ENCODE peak calls at places on chromosomes 2 and 18, in four cellular contexts. One of them, this sample, is unnamed.

GRCh38 chr2:236712304-236712703 is 142.7 kb downstream of the ACKR3 start:
- DNase-seq in heart left ventricle: no peak
- DNase-seq in uterus: no peak
- DNase-seq in OCI-LY7: no peak
- DNase-seq in this sample: no peak

GRCh38 chr2:153477641-153478288 is 797 bp downstream of the RPRM start:
- DNase-seq in heart left ventricle: no peak
- DNase-seq in uterus: no peak
- DNase-seq in OCI-LY7: no peak
- DNase-seq in this sample: no peak

GRCh38 chr2:131040661-131041401 is 52.4 kb downstream of the FAM168B start:
- DNase-seq in heart left ventricle: no peak
- DNase-seq in uterus: no peak
- DNase-seq in OCI-LY7: no peak
- DNase-seq in this sample: no peak

GRCh38 chr18:74582642-74583041 is 15.0 kb upstream of the ZNF407 start:
- DNase-seq in heart left ventricle: no peak
- DNase-seq in uterus: no peak
- DNase-seq in OCI-LY7: no peak
- DNase-seq in this sample: no peak

GRCh38 chr2:181971032-181971431 is 14.6 kb upstream of the PPP1R1C start:
- DNase-seq in heart left ventricle: no peak
- DNase-seq in uterus: no peak
- DNase-seq in OCI-LY7: no peak
- DNase-seq in this sample: no peak

GRCh38 chr2:74379851-74380789 is at the start of gene DCTN1:
- DNase-seq in heart left ventricle: no peak
- DNase-seq in uterus: peak; percentile 48
- DNase-seq in OCI-LY7: peak; percentile 34
- DNase-seq in this sample: peak; percentile 54

GRCh38 chr2:200788129-200788718 is 23.5 kb upstream of the BZW1 start:
- DNase-seq in heart left ventricle: no peak
- DNase-seq in uterus: no peak
- DNase-seq in OCI-LY7: no peak
- DNase-seq in this sample: no peak

GRCh38 chr2:194730266-194730665 is 926.8 kb upstream of the SLC39A10 start:
- DNase-seq in heart left ventricle: no peak
- DNase-seq in uterus: no peak
- DNase-seq in OCI-LY7: no peak
- DNase-seq in this sample: no peak

GRCh38 chr2:214651451-214651850 is 158.0 kb downstream of the BARD1 start:
- DNase-seq in heart left ventricle: no peak
- DNase-seq in uterus: no peak
- DNase-seq in OCI-LY7: no peak
- DNase-seq in this sample: no peak

GRCh38 chr2:203626952-203627681 is 79.3 kb upstream of the CD28 start:
- DNase-seq in heart left ventricle: no peak
- DNase-seq in uterus: no peak
- DNase-seq in OCI-LY7: no peak
- DNase-seq in this sample: no peak

GRCh38 chr2:227127236-227127635 is 36.8 kb downstream of the COL4A4 start:
- DNase-seq in heart left ventricle: no peak
- DNase-seq in uterus: no peak
- DNase-seq in OCI-LY7: no peak
- DNase-seq in this sample: no peak

GRCh38 chr2:169131587-169132512 is 62.5 kb downstream of the DHRS9 start:
- DNase-seq in heart left ventricle: no peak
- DNase-seq in uterus: no peak
- DNase-seq in OCI-LY7: peak; percentile 50
- DNase-seq in this sample: no peak

GRCh38 chr2:128401680-128402079 is 83.0 kb upstream of the HS6ST1 start:
- DNase-seq in heart left ventricle: peak; percentile 4
- DNase-seq in uterus: no peak
- DNase-seq in OCI-LY7: no peak
- DNase-seq in this sample: no peak

GRCh38 chr2:70959271-70959761 is 19.1 kb upstream of the ANKRD53 start:
- DNase-seq in heart left ventricle: no peak
- DNase-seq in uterus: no peak
- DNase-seq in OCI-LY7: no peak
- DNase-seq in this sample: no peak

GRCh38 chr2:10964076-10964812 is 52.5 kb downstream of the KCNF1 start:
- DNase-seq in heart left ventricle: no peak
- DNase-seq in uterus: no peak
- DNase-seq in OCI-LY7: no peak
- DNase-seq in this sample: no peak

GRCh38 chr2:56167616-56168015 is 16.2 kb upstream of the CCDC85A start:
- DNase-seq in heart left ventricle: no peak
- DNase-seq in uterus: no peak
- DNase-seq in OCI-LY7: no peak
- DNase-seq in this sample: no peak

GRCh38 chr18:80189197-80189865 is 58.0 kb downstream of the PARD6G start:
- DNase-seq in heart left ventricle: no peak
- DNase-seq in uterus: no peak
- DNase-seq in OCI-LY7: no peak
- DNase-seq in this sample: no peak

GRCh38 chr2:74738586-74738985 is 84.5 kb downstream of the SEMA4F start:
- DNase-seq in heart left ventricle: no peak
- DNase-seq in uterus: no peak
- DNase-seq in OCI-LY7: no peak
- DNase-seq in this sample: no peak

GRCh38 chr2:114614599-114614998 is 172.2 kb downstream of the DPP10 start:
- DNase-seq in heart left ventricle: no peak
- DNase-seq in uterus: no peak
- DNase-seq in OCI-LY7: no peak
- DNase-seq in this sample: no peak

GRCh38 chr2:27849558-27849957 is 40.6 kb downstream of the RBKS start:
- DNase-seq in heart left ventricle: no peak
- DNase-seq in uterus: no peak
- DNase-seq in OCI-LY7: no peak
- DNase-seq in this sample: no peak

GRCh38 chr2:150591901-150592300 is 104.4 kb upstream of the RND3 start:
- DNase-seq in heart left ventricle: no peak
- DNase-seq in uterus: no peak
- DNase-seq in OCI-LY7: no peak
- DNase-seq in this sample: no peak

GRCh38 chr18:79680100-79680879 is 687 bp downstream of the CTDP1 start:
- DNase-seq in heart left ventricle: peak; percentile 71
- DNase-seq in uterus: no peak
- DNase-seq in OCI-LY7: peak; percentile 4
- DNase-seq in this sample: no peak

GRCh38 chr2:216661639-216662375 is 28.6 kb downstream of the IGFBP2 start:
- DNase-seq in heart left ventricle: no peak
- DNase-seq in uterus: no peak
- DNase-seq in OCI-LY7: peak; percentile 8
- DNase-seq in this sample: peak; percentile 84

GRCh38 chr18:30965237-30965636 is 77.3 kb downstream of the DSC3 start:
- DNase-seq in heart left ventricle: no peak
- DNase-seq in uterus: no peak
- DNase-seq in OCI-LY7: no peak
- DNase-seq in this sample: no peak

GRCh38 chr2:26189123-26189522 is 16.2 kb downstream of the GAREM2 start:
- DNase-seq in heart left ventricle: no peak
- DNase-seq in uterus: no peak
- DNase-seq in OCI-LY7: no peak
- DNase-seq in this sample: no peak

GRCh38 chr2:170408461-170409163 is 230.7 kb downstream of the MYO3B start:
- DNase-seq in heart left ventricle: no peak
- DNase-seq in uterus: no peak
- DNase-seq in OCI-LY7: peak; percentile 58
- DNase-seq in this sample: no peak

GRCh38 chr18:65527879-65528633 is 222.8 kb upstream of the CDH7 start:
- DNase-seq in heart left ventricle: no peak
- DNase-seq in uterus: no peak
- DNase-seq in OCI-LY7: no peak
- DNase-seq in this sample: no peak

GRCh38 chr2:83972123-83972522 is 487.0 kb downstream of the SUCLG1 start:
- DNase-seq in heart left ventricle: no peak
- DNase-seq in uterus: no peak
- DNase-seq in OCI-LY7: no peak
- DNase-seq in this sample: no peak

GRCh38 chr2:10097352-10098148 is 17.3 kb upstream of the CYS1 start:
- DNase-seq in heart left ventricle: peak; percentile 86
- DNase-seq in uterus: peak; percentile 69
- DNase-seq in OCI-LY7: peak; percentile 59
- DNase-seq in this sample: peak; percentile 74

GRCh38 chr2:237268004-237268708 is 145.8 kb downstream of the COL6A3 start:
- DNase-seq in heart left ventricle: no peak
- DNase-seq in uterus: no peak
- DNase-seq in OCI-LY7: no peak
- DNase-seq in this sample: peak; percentile 39

GRCh38 chr18:40055262-40055661 is 1899.8 kb upstream of the PIK3C3 start:
- DNase-seq in heart left ventricle: no peak
- DNase-seq in uterus: no peak
- DNase-seq in OCI-LY7: no peak
- DNase-seq in this sample: no peak

GRCh38 chr2:12704378-12704777 is 12.4 kb upstream of the TRIB2 start:
- DNase-seq in heart left ventricle: no peak
- DNase-seq in uterus: no peak
- DNase-seq in OCI-LY7: no peak
- DNase-seq in this sample: no peak

GRCh38 chr2:19685713-19686112 is 216.1 kb downstream of the TTC32 start:
- DNase-seq in heart left ventricle: no peak
- DNase-seq in uterus: no peak
- DNase-seq in OCI-LY7: no peak
- DNase-seq in this sample: no peak

GRCh38 chr2:46703588-46703987 is 212.0 kb downstream of the MCFD2 start:
- DNase-seq in heart left ventricle: no peak
- DNase-seq in uterus: no peak
- DNase-seq in OCI-LY7: no peak
- DNase-seq in this sample: no peak

GRCh38 chr18:12015697-12016062 is 34.4 kb downstream of the IMPA2 start:
- DNase-seq in heart left ventricle: no peak
- DNase-seq in uterus: no peak
- DNase-seq in OCI-LY7: no peak
- DNase-seq in this sample: peak; percentile 83

GRCh38 chr18:56919190-56919589 is 227.7 kb upstream of the BOD1L2 start:
- DNase-seq in heart left ventricle: no peak
- DNase-seq in uterus: no peak
- DNase-seq in OCI-LY7: no peak
- DNase-seq in this sample: no peak
- H3K9me3 ChIP-seq in heart left ventricle: no peaks in the 10 kb centered on the region
- H3K9me3 ChIP-seq in uterus: no peaks in the 10 kb centered on the region
- H3K9me3 ChIP-seq in OCI-LY7: no peaks in the 10 kb centered on the region
- H3K9me3 ChIP-seq in this sample: no peaks in the 10 kb centered on the region

GRCh38 chr18:36805105-36805504 is 23.7 kb downstream of the TPGS2 start:
- DNase-seq in heart left ventricle: no peak
- DNase-seq in uterus: no peak
- DNase-seq in OCI-LY7: no peak
- DNase-seq in this sample: no peak
- H3K9me3 ChIP-seq in heart left ventricle: no peaks in the 10 kb centered on the region
- H3K9me3 ChIP-seq in uterus: no peaks in the 10 kb centered on the region
- H3K9me3 ChIP-seq in OCI-LY7: no peaks in the 10 kb centered on the region
- H3K9me3 ChIP-seq in this sample: no peaks in the 10 kb centered on the region

GRCh38 chr2:6294791-6295190 is 570.9 kb downstream of the CMPK2 start:
- DNase-seq in heart left ventricle: no peak
- DNase-seq in uterus: no peak
- DNase-seq in OCI-LY7: no peak
- DNase-seq in this sample: no peak

GRCh38 chr2:6290626-6291025 is 575.1 kb downstream of the CMPK2 start:
- DNase-seq in heart left ventricle: no peak
- DNase-seq in uterus: no peak
- DNase-seq in OCI-LY7: no peak
- DNase-seq in this sample: no peak

DNA sequence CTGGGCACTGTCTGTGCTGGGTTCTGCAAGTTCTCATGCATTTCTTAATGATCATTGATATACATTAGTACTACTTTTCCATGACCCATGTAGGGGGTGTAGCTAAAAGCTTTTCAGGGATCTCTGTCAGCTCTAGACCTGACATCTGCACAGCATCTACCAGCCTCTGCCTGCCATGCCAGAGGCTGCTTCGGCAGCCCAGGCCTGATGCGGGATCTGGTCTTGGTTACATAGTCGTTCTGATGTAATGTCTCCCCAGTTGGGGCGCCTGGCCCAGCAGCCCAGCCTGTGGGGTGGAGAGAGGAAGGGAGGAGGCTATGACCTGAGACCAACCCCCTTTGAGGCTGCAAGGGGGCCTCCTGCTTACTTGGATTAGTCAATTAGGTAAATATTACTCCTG is 575.5 kb downstream of the CMPK2 start:
- DNase-seq in heart left ventricle: no peak
- DNase-seq in uterus: no peak
- DNase-seq in OCI-LY7: no peak
- DNase-seq in this sample: no peak
- H3K9me3 ChIP-seq in heart left ventricle: no peaks in the 10 kb centered on the region
- H3K9me3 ChIP-seq in uterus: no peaks in the 10 kb centered on the region
- H3K9me3 ChIP-seq in OCI-LY7: peaks cover 40% of the 10 kb centered on the region
- H3K9me3 ChIP-seq in this sample: no peaks in the 10 kb centered on the region

GRCh38 chr2:73284296-73285161 is at the start of gene FBXO41:
- DNase-seq in heart left ventricle: peak; percentile 76
- DNase-seq in uterus: peak; percentile 38
- DNase-seq in OCI-LY7: peak; percentile 92
- DNase-seq in this sample: no peak

GRCh38 chr2:73279852-73280251 is 4.4 kb downstream of the FBXO41 start:
- DNase-seq in heart left ventricle: no peak
- DNase-seq in uterus: no peak
- DNase-seq in OCI-LY7: no peak
- DNase-seq in this sample: no peak

GRCh38 chr2:73283545-73284295 is 558 bp downstream of the FBXO41 start:
- DNase-seq in heart left ventricle: peak; percentile 71
- DNase-seq in uterus: no peak
- DNase-seq in OCI-LY7: peak; percentile 50
- DNase-seq in this sample: peak; percentile 52

GRCh38 chr2:73282924-73283544 is 1.2 kb downstream of the FBXO41 start:
- DNase-seq in heart left ventricle: no peak
- DNase-seq in uterus: no peak
- DNase-seq in OCI-LY7: peak; percentile 26
- DNase-seq in this sample: no peak

GRCh38 chr2:73281244-73281643 is 3.0 kb downstream of the FBXO41 start:
- DNase-seq in heart left ventricle: no peak
- DNase-seq in uterus: no peak
- DNase-seq in OCI-LY7: no peak
- DNase-seq in this sample: no peak
- H3K9me3 ChIP-seq in heart left ventricle: no peaks in the 10 kb centered on the region
- H3K9me3 ChIP-seq in uterus: no peaks in the 10 kb centered on the region
- H3K9me3 ChIP-seq in OCI-LY7: no peaks in the 10 kb centered on the region
- H3K9me3 ChIP-seq in this sample: no peaks in the 10 kb centered on the region

This sample was measured in right cardiac atrium.